ENCODE peak calls at places on chromosomes 11 and 22, in six cellular contexts. D, T, G, J, Y and L are unnamed samples.

GRCh38 chr11:48305923-48306322 is at the start of gene OR4S1:
- DNase-seq in D (no peak), T (no peak), Y (no peak), G (no peak), J (no peak), L (no peak)

GRCh38 chr11:72951193-72951592 is 137.0 kb downstream of the ATG16L2 start:
- DNase-seq in Y (no peak), J (no peak), G (no peak), T (no peak), D (no peak), L (peak)

GRCh38 chr11:32087602-32088001 is 3.3 kb upstream of the RCN1 start:
- DNase-seq in J (no peak), G (no peak), D (no peak), T (no peak), Y (no peak), L (no peak)

GRCh38 chr22:39028281-39028680 is 7.4 kb downstream of the APOBEC3D start:
- DNase-seq in Y (no peak), D (no peak), T (no peak), G (no peak), J (no peak), L (no peak)

GRCh38 chr11:6737872-6738466 is 33.8 kb downstream of the OR2AG2 start:
- DNase-seq in T (peak), J (peak), D (peak), Y (no peak), G (peak), L (peak)

GRCh38 chr11:69442012-69442806 is 39.3 kb upstream of the LINC01488 start:
- DNase-seq in T (no peak), J (peak), Y (no peak), G (no peak), D (no peak), L (no peak)

GRCh38 chr22:39309881-39310714 is 9.3 kb downstream of the RPL3 start:
- DNase-seq in D (no peak), Y (no peak), G (no peak), T (no peak), J (peak), L (no peak)

GRCh38 chr11:23976776-23977380 is 520.0 kb upstream of the LUZP2 start:
- DNase-seq in J (no peak), Y (no peak), D (no peak), G (no peak), T (no peak), L (no peak)

GRCh38 chr11:27933992-27934829 is 173.7 kb downstream of the KIF18A start:
- DNase-seq in J (no peak), Y (no peak), D (no peak), G (no peak), T (no peak), L (no peak)

GRCh38 chr22:50532824-50533344 is 3.1 kb upstream of the TYMP start:
- DNase-seq in J (no peak), T (no peak), G (no peak), Y (no peak), D (no peak), L (no peak)

GRCh38 chr22:50473088-50473487 is 1.7 kb downstream of the SBF1 start:
- DNase-seq in Y (no peak), D (no peak), J (peak), T (peak), G (peak), L (peak)

GRCh38 chr11:8838248-8838647 is 72.7 kb upstream of the AKIP1 start:
- DNase-seq in T (no peak), D (no peak), G (no peak), J (no peak), Y (no peak), L (no peak)

GRCh38 chr11:65352783-65353182 is 1.8 kb upstream of the TIGD3 start:
- DNase-seq in T (no peak), J (no peak), G (no peak), D (no peak), Y (no peak), L (no peak)